ENCODE peak calls at places on chromosomes 3 and 15, in seven cellular contexts. One of them, this sample, is unnamed.

GRCh38 chr15:59424626-59425025 is 13.4 kb upstream of the FAM81A start:
- DNase-seq in lower leg skin: no peak
- DNase-seq in lower lobe of right lung: no peak
- DNase-seq in esophagus squamous epithelium: no peak
- DNase-seq in kidney: no peak
- DNase-seq in mucosa of descending colon: no peak
- DNase-seq in fibroblast of lung: no peak
- DNase-seq in this sample: no peak

GRCh38 chr3:44685128-44685800 is 27.2 kb upstream of the ZNF502 start:
- DNase-seq in lower leg skin: peak
- DNase-seq in lower lobe of right lung: peak
- DNase-seq in esophagus squamous epithelium: no peak
- DNase-seq in kidney: peak
- DNase-seq in mucosa of descending colon: peak
- DNase-seq in fibroblast of lung: peak
- DNase-seq in this sample: peak

GRCh38 chr15:40310001-40310959 is 2.5 kb upstream of the PLCB2 start:
- DNase-seq in lower leg skin: no peak
- DNase-seq in lower lobe of right lung: peak
- DNase-seq in esophagus squamous epithelium: no peak
- DNase-seq in kidney: peak
- DNase-seq in mucosa of descending colon: peak
- DNase-seq in fibroblast of lung: peak
- DNase-seq in this sample: no peak

GRCh38 chr3:18988619-18989229 is 159.6 kb upstream of the KCNH8 start:
- DNase-seq in lower leg skin: no peak
- DNase-seq in lower lobe of right lung: no peak
- DNase-seq in esophagus squamous epithelium: no peak
- DNase-seq in kidney: no peak
- DNase-seq in mucosa of descending colon: no peak
- DNase-seq in fibroblast of lung: no peak
- DNase-seq in this sample: peak

GRCh38 chr15:78739996-78740903 is 71.0 kb downstream of the ADAMTS7 start:
- DNase-seq in lower leg skin: peak
- DNase-seq in lower lobe of right lung: peak
- DNase-seq in esophagus squamous epithelium: no peak
- DNase-seq in kidney: peak
- DNase-seq in mucosa of descending colon: peak
- DNase-seq in fibroblast of lung: peak
- DNase-seq in this sample: no peak

GRCh38 chr3:158935846-158936245 is 134.0 kb downstream of the MFSD1 start:
- DNase-seq in lower leg skin: no peak
- DNase-seq in lower lobe of right lung: no peak
- DNase-seq in esophagus squamous epithelium: no peak
- DNase-seq in kidney: no peak
- DNase-seq in mucosa of descending colon: no peak
- DNase-seq in fibroblast of lung: no peak
- DNase-seq in this sample: no peak

GRCh38 chr3:53008932-53009331 is 36.9 kb downstream of the SFMBT1 start:
- DNase-seq in lower leg skin: no peak
- DNase-seq in lower lobe of right lung: no peak
- DNase-seq in esophagus squamous epithelium: no peak
- DNase-seq in kidney: no peak
- DNase-seq in mucosa of descending colon: no peak
- DNase-seq in fibroblast of lung: no peak
- DNase-seq in this sample: no peak

GRCh38 chr15:73433878-73434277 is 9.1 kb upstream of the REC114 start:
- DNase-seq in lower leg skin: no peak
- DNase-seq in lower lobe of right lung: no peak
- DNase-seq in esophagus squamous epithelium: no peak
- DNase-seq in kidney: no peak
- DNase-seq in mucosa of descending colon: no peak
- DNase-seq in fibroblast of lung: no peak
- DNase-seq in this sample: no peak

GRCh38 chr15:38130739-38131498 is 121.7 kb upstream of the SPRED1 start:
- DNase-seq in lower leg skin: peak
- DNase-seq in lower lobe of right lung: peak
- DNase-seq in esophagus squamous epithelium: peak
- DNase-seq in kidney: peak
- DNase-seq in mucosa of descending colon: peak
- DNase-seq in fibroblast of lung: peak
- DNase-seq in this sample: peak

GRCh38 chr15:99476413-99477222 is 89.2 kb upstream of the MEF2A start:
- DNase-seq in lower leg skin: peak
- DNase-seq in lower lobe of right lung: peak
- DNase-seq in esophagus squamous epithelium: no peak
- DNase-seq in kidney: peak
- DNase-seq in mucosa of descending colon: peak
- DNase-seq in fibroblast of lung: peak
- DNase-seq in this sample: peak

GRCh38 chr3:66991478-66991877 is 6.6 kb upstream of the KBTBD8 start:
- DNase-seq in lower leg skin: no peak
- DNase-seq in lower lobe of right lung: no peak
- DNase-seq in esophagus squamous epithelium: no peak
- DNase-seq in kidney: no peak
- DNase-seq in mucosa of descending colon: no peak
- DNase-seq in fibroblast of lung: peak
- DNase-seq in this sample: peak

GRCh38 chr3:67655364-67656121 is 1.1 kb upstream of the SUCLG2 start:
- DNase-seq in lower leg skin: peak
- DNase-seq in lower lobe of right lung: no peak
- DNase-seq in esophagus squamous epithelium: no peak
- DNase-seq in kidney: peak
- DNase-seq in mucosa of descending colon: peak
- DNase-seq in fibroblast of lung: no peak
- DNase-seq in this sample: no peak

GRCh38 chr3:41265823-41266273 is 66.5 kb downstream of the CTNNB1 start:
- DNase-seq in lower leg skin: no peak
- DNase-seq in lower lobe of right lung: no peak
- DNase-seq in esophagus squamous epithelium: no peak
- DNase-seq in kidney: no peak
- DNase-seq in mucosa of descending colon: no peak
- DNase-seq in fibroblast of lung: peak
- DNase-seq in this sample: peak

GRCh38 chr3:86029590-86029989 is 961.4 kb downstream of the VGLL3 start:
- DNase-seq in lower leg skin: no peak
- DNase-seq in lower lobe of right lung: no peak
- DNase-seq in esophagus squamous epithelium: no peak
- DNase-seq in kidney: no peak
- DNase-seq in mucosa of descending colon: no peak
- DNase-seq in fibroblast of lung: no peak
- DNase-seq in this sample: no peak

GRCh38 chr3:144332866-144333265 is 361.2 kb downstream of the DIPK2A start:
- DNase-seq in lower leg skin: no peak
- DNase-seq in lower lobe of right lung: no peak
- DNase-seq in esophagus squamous epithelium: no peak
- DNase-seq in kidney: no peak
- DNase-seq in mucosa of descending colon: no peak
- DNase-seq in fibroblast of lung: no peak
- DNase-seq in this sample: no peak

GRCh38 chr3:77859131-77859530 is 819.2 kb downstream of the ROBO2 start:
- DNase-seq in lower leg skin: no peak
- DNase-seq in lower lobe of right lung: no peak
- DNase-seq in esophagus squamous epithelium: no peak
- DNase-seq in kidney: no peak
- DNase-seq in mucosa of descending colon: no peak
- DNase-seq in fibroblast of lung: no peak
- DNase-seq in this sample: no peak

GRCh38 chr3:58152225-58153015 is 58.4 kb downstream of the DNASE1L3 start:
- DNase-seq in lower leg skin: no peak
- DNase-seq in lower lobe of right lung: no peak
- DNase-seq in esophagus squamous epithelium: no peak
- DNase-seq in kidney: no peak
- DNase-seq in mucosa of descending colon: no peak
- DNase-seq in fibroblast of lung: no peak
- DNase-seq in this sample: no peak

GRCh38 chr3:187798531-187799520 is 53.6 kb upstream of the BCL6 start:
- DNase-seq in lower leg skin: no peak
- DNase-seq in lower lobe of right lung: no peak
- DNase-seq in esophagus squamous epithelium: no peak
- DNase-seq in kidney: no peak
- DNase-seq in mucosa of descending colon: no peak
- DNase-seq in fibroblast of lung: no peak
- DNase-seq in this sample: no peak

GRCh38 chr3:174937488-174937887 is 78.4 kb downstream of the NAALADL2 start:
- DNase-seq in lower leg skin: no peak
- DNase-seq in lower lobe of right lung: no peak
- DNase-seq in esophagus squamous epithelium: no peak
- DNase-seq in kidney: no peak
- DNase-seq in mucosa of descending colon: no peak
- DNase-seq in fibroblast of lung: peak
- DNase-seq in this sample: no peak

GRCh38 chr15:80550910-80551265 is 144.2 kb upstream of the ABHD17C start:
- DNase-seq in lower leg skin: no peak
- DNase-seq in lower lobe of right lung: no peak
- DNase-seq in esophagus squamous epithelium: no peak
- DNase-seq in kidney: no peak
- DNase-seq in mucosa of descending colon: no peak
- DNase-seq in fibroblast of lung: peak
- DNase-seq in this sample: no peak

GRCh38 chr3:196792771-196793170 is 53.1 kb downstream of the PAK2 start:
- DNase-seq in lower leg skin: no peak
- DNase-seq in lower lobe of right lung: no peak
- DNase-seq in esophagus squamous epithelium: no peak
- DNase-seq in kidney: no peak
- DNase-seq in mucosa of descending colon: no peak
- DNase-seq in fibroblast of lung: no peak
- DNase-seq in this sample: no peak

DNA sequence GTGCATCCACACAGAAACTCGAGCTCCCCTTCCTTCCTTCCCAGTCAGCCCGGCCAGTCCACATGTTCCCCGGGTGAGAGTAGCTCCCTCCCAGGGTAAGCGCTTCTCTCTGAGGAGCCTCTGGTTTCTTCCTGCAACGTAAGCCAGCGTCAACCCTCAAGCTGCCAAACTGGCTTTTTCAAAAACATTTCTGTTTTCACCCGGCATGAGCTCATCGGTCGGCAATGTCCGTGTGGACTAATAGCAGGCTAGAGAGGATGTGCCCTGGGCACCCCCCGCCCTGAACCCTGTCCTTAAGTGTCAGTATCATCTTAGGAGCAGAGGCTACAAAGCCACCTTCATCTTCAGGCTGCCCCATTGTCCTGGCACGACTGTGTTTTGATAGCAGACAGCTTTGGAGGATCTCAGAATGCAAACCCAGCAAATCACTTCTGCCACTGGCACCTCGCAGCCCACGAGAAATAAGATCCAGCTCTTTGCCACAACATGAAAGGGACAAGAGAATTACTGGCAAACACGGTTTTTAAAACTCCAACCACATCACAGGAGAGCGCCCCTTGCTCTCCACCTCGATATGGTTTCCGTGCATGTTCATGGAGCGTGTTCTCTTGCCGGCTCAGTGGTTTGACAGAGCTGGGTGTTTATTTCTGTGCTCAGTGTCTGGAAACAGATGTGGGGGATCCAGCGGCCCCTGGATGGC is 9.9 kb downstream of the ALDH1A3 start:
- DNase-seq in lower leg skin: no peak
- DNase-seq in lower lobe of right lung: no peak
- DNase-seq in esophagus squamous epithelium: no peak
- DNase-seq in kidney: peak
- DNase-seq in mucosa of descending colon: no peak
- DNase-seq in fibroblast of lung: peak
- DNase-seq in this sample: peak
- H3K4me3 ChIP-seq in lower leg skin: no peak
- H3K4me3 ChIP-seq in lower lobe of right lung: no peak
- H3K4me3 ChIP-seq in esophagus squamous epithelium: peak
- H3K4me3 ChIP-seq in kidney: no peak
- H3K4me3 ChIP-seq in mucosa of descending colon: no peak
- H3K4me3 ChIP-seq in fibroblast of lung: no peak
- H3K4me3 ChIP-seq in this sample: no peak

DNA sequence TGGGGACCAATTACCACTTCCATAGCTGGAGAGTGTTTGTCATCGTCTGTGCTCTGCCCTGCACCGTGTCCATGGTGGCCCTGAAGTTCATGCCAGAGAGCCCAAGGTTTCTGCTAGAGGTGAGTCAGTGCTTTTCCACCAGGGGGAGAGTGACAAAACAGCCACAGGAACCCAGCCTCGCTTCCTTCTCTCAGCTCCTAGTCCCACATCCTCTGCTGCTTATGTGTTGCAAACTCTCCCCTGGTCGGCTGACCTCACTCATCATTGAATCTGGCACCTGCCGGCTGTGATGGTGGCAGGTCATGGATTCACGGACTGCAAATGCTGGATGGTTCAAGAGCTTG is 158.4 kb downstream of the SV2B start:
- DNase-seq in lower leg skin: no peak
- DNase-seq in lower lobe of right lung: no peak
- DNase-seq in esophagus squamous epithelium: no peak
- DNase-seq in kidney: no peak
- DNase-seq in mucosa of descending colon: no peak
- DNase-seq in fibroblast of lung: no peak
- DNase-seq in this sample: no peak
- TF ChIP-seq CTCF in lower leg skin: no peak
- TF ChIP-seq CTCF in lower lobe of right lung: no peak
- TF ChIP-seq CTCF in esophagus squamous epithelium: no peak
- TF ChIP-seq CTCF in kidney: no peak
- TF ChIP-seq CTCF in mucosa of descending colon: no peak
- TF ChIP-seq CTCF in fibroblast of lung: no peak
- TF ChIP-seq CTCF in this sample: no peak

DNA sequence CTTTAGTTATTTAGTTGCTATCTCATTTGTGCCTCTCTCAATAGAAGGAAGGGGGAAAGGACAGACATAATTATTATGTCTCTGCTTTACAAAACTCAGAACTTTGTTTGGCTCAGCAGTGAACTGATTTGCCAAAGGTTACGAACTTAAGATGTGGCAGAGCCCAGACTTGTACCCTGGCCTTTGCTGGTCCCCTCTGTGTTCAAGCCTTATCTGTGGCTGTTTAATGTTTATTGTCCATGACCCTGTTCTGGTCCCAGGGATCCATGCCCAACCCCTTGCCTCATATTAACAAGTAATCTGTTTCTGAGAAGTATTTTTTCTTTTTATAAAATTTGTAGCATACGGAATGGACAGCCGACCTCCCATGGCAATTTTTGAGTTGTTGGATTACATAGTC is 10.7 kb downstream of the SNAPC5 start:
- DNase-seq in lower leg skin: no peak
- DNase-seq in lower lobe of right lung: no peak
- DNase-seq in esophagus squamous epithelium: no peak
- DNase-seq in kidney: no peak
- DNase-seq in mucosa of descending colon: no peak
- DNase-seq in fibroblast of lung: no peak
- DNase-seq in this sample: no peak
- H3K4me3 ChIP-seq in lower leg skin: no peak
- H3K4me3 ChIP-seq in lower lobe of right lung: no peak
- H3K4me3 ChIP-seq in esophagus squamous epithelium: no peak
- H3K4me3 ChIP-seq in kidney: no peak
- H3K4me3 ChIP-seq in mucosa of descending colon: no peak
- H3K4me3 ChIP-seq in fibroblast of lung: no peak
- H3K4me3 ChIP-seq in this sample: no peak

GRCh38 chr3:107644631-107645030 is 121.9 kb downstream of the BBX start:
- DNase-seq in lower leg skin: no peak
- DNase-seq in lower lobe of right lung: no peak
- DNase-seq in esophagus squamous epithelium: no peak
- DNase-seq in kidney: no peak
- DNase-seq in mucosa of descending colon: no peak
- DNase-seq in fibroblast of lung: no peak
- DNase-seq in this sample: no peak

GRCh38 chr3:107637416-107638182 is 114.8 kb downstream of the BBX start:
- DNase-seq in lower leg skin: no peak
- DNase-seq in lower lobe of right lung: no peak
- DNase-seq in esophagus squamous epithelium: no peak
- DNase-seq in kidney: no peak
- DNase-seq in mucosa of descending colon: no peak
- DNase-seq in fibroblast of lung: no peak
- DNase-seq in this sample: no peak

GRCh38 chr3:107641572-107642307 is 119.0 kb downstream of the BBX start:
- DNase-seq in lower leg skin: no peak
- DNase-seq in lower lobe of right lung: no peak
- DNase-seq in esophagus squamous epithelium: no peak
- DNase-seq in kidney: no peak
- DNase-seq in mucosa of descending colon: no peak
- DNase-seq in fibroblast of lung: peak
- DNase-seq in this sample: no peak

GRCh38 chr3:107643038-107643883 is 120.5 kb downstream of the BBX start:
- DNase-seq in lower leg skin: no peak
- DNase-seq in lower lobe of right lung: no peak
- DNase-seq in esophagus squamous epithelium: no peak
- DNase-seq in kidney: no peak
- DNase-seq in mucosa of descending colon: no peak
- DNase-seq in fibroblast of lung: no peak
- DNase-seq in this sample: no peak
- TF ChIP-seq CTCF in lower leg skin: no peak
- TF ChIP-seq CTCF in lower lobe of right lung: no peak
- TF ChIP-seq CTCF in esophagus squamous epithelium: no peak
- TF ChIP-seq CTCF in kidney: peak
- TF ChIP-seq CTCF in mucosa of descending colon: no peak
- TF ChIP-seq CTCF in fibroblast of lung: no peak
- TF ChIP-seq CTCF in this sample: peak